ENCODE peak calls at places on chromosome 4, in six cellular contexts. U, K, I, D, L and Z are unnamed samples.

GRCh38 chr4:123622572-123622971 is 226.0 kb downstream of the SPRY1 start:
- DNase-seq in U (no peak), K (no peak), D (no peak), I (no peak), L (no peak), Z (no peak)

GRCh38 chr4:137266511-137266910 is 265.8 kb downstream of the PCDH18 start:
- DNase-seq in U (no peak), L (no peak), K (no peak), D (no peak), I (no peak), Z (peak; percentile 73)

GRCh38 chr4:21083413-21083812 is 383.2 kb downstream of the PACRGL start:
- DNase-seq in I (no peak), L (no peak), U (no peak), K (no peak), D (no peak), Z (no peak)

GRCh38 chr4:26081795-26082498 is 167.9 kb downstream of the SMIM20 start:
- DNase-seq in I (peak; percentile 13), L (peak; percentile 70), K (no peak), D (peak; percentile 29), U (no peak), Z (peak; percentile 65)

GRCh38 chr4:152508386-152508785 is 27.5 kb downstream of the FBXW7 start:
- DNase-seq in D (no peak), U (no peak), L (no peak), K (no peak), I (no peak), Z (no peak)

GRCh38 chr4:48127231-48127881 is 6.7 kb downstream of the TXK start:
- DNase-seq in I (no peak), K (no peak), U (no peak), D (no peak), L (no peak), Z (peak; percentile 9)

GRCh38 chr4:105741548-105741947 is 33.0 kb downstream of the GSTCD start:
- DNase-seq in K (no peak), D (no peak), I (no peak), U (no peak), L (peak; percentile 37), Z (peak; percentile 45)

GRCh38 chr4:155684892-155685550 is 18.4 kb downstream of the GUCY1A1 start:
- DNase-seq in U (no peak), L (no peak), K (no peak), I (no peak), D (no peak), Z (no peak)

GRCh38 chr4:47490550-47490949 is 5.5 kb downstream of the ATP10D start:
- DNase-seq in D (no peak), K (peak; percentile 34), U (no peak), L (peak; percentile 62), I (no peak), Z (peak; percentile 40)

GRCh38 chr4:41361831-41362646 is 105.3 kb downstream of the UCHL1 start:
- DNase-seq in D (no peak), U (no peak), K (peak; percentile 40), I (no peak), L (no peak), Z (no peak)

GRCh38 chr4:149031399-149031798 is 589.2 kb upstream of the NR3C2 start:
- DNase-seq in K (peak; percentile 21), U (no peak), D (no peak), I (no peak), L (peak; percentile 39), Z (peak; percentile 8)

GRCh38 chr4:185096032-185096653 is 46.9 kb upstream of the SLC25A4 start:
- DNase-seq in D (peak; percentile 38), L (peak; percentile 67), U (no peak), K (peak; percentile 61), I (no peak), Z (peak; percentile 69)

GRCh38 chr4:84639143-84639542 is 56.2 kb downstream of the CDS1 start:
- DNase-seq in L (no peak), D (no peak), U (no peak), K (no peak), I (no peak), Z (no peak)

GRCh38 chr4:151287409-151287808 is 10.4 kb downstream of the PRSS48 start:
- DNase-seq in K (no peak), D (no peak), U (no peak), I (no peak), L (no peak), Z (no peak)

GRCh38 chr4:94551616-94552564 is 100.1 kb downstream of the PDLIM5 start:
- DNase-seq in U (no peak), D (no peak), K (no peak), I (no peak), L (peak; percentile 87), Z (peak; percentile 74)

GRCh38 chr4:118967393-118967792 is 78.7 kb downstream of the SYNPO2 start:
- DNase-seq in U (peak; percentile 62), D (no peak), I (no peak), L (peak; percentile 78), K (no peak), Z (peak; percentile 89)

GRCh38 chr4:99759346-99759984 is 57.2 kb upstream of the DAPP1 start:
- DNase-seq in L (no peak), K (no peak), U (no peak), I (no peak), D (no peak), Z (no peak)

GRCh38 chr4:106344324-106344970 is 24.1 kb downstream of the GIMD1 start:
- DNase-seq in K (peak; percentile 32), U (no peak), D (no peak), I (no peak), L (peak; percentile 62), Z (peak; percentile 67)

GRCh38 chr4:126411047-126411446 is 1096.3 kb downstream of the FAT4 start:
- DNase-seq in K (no peak), I (no peak), D (no peak), U (no peak), L (no peak), Z (no peak)

GRCh38 chr4:107203733-107204132 is 167.6 kb upstream of the DKK2 start:
- DNase-seq in U (no peak), D (no peak), K (no peak), I (no peak), L (no peak), Z (no peak)

GRCh38 chr4:150181536-150181935 is 103.3 kb downstream of the DCLK2 start:
- DNase-seq in L (peak; percentile 48), I (no peak), U (no peak), D (no peak), K (peak; percentile 12), Z (peak; percentile 54)

GRCh38 chr4:174713181-174713580 is 115.9 kb downstream of the GLRA3 start:
- DNase-seq in D (no peak), L (peak; percentile 6), I (no peak), K (no peak), U (no peak), Z (no peak)

GRCh38 chr4:37453361-37454262 is 209.1 kb downstream of the NWD2 start:
- DNase-seq in I (peak; percentile 37), D (peak; percentile 66), K (peak; percentile 36), L (peak; percentile 15), U (peak; percentile 65), Z (peak; percentile 6)

GRCh38 chr4:6333301-6334202 is 63.9 kb downstream of the WFS1 start:
- DNase-seq in D (no peak), L (peak; percentile 31), U (no peak), I (no peak), K (no peak), Z (peak; percentile 10)

GRCh38 chr4:133598779-133599178 is 449.7 kb downstream of the PCDH10 start:
- DNase-seq in L (no peak), K (no peak), D (no peak), U (no peak), I (no peak), Z (no peak)

GRCh38 chr4:110516106-110516922 is 40.4 kb downstream of the ENPEP start:
- DNase-seq in I (peak; percentile 65), U (peak; percentile 87), K (peak; percentile 86), L (peak; percentile 88), D (peak; percentile 39), Z (peak; percentile 78)

GRCh38 chr4:22238742-22239141 is 277.1 kb downstream of the ADGRA3 start:
- DNase-seq in K (no peak), L (no peak), D (no peak), I (no peak), U (no peak), Z (peak; percentile 12)

GRCh38 chr4:27176400-27176799 is 315.8 kb downstream of the STIM2 start:
- DNase-seq in U (no peak), I (no peak), L (peak; percentile 6), D (no peak), K (no peak), Z (peak; percentile 84)

GRCh38 chr4:89929425-89930272 is 35.0 kb downstream of the MMRN1 start:
- DNase-seq in K (no peak), I (peak; percentile 37), D (no peak), L (no peak), U (no peak), Z (no peak)